ENCODE peak calls at places on chromosomes 16 and 17, in four cellular contexts. One of them, this sample, is unnamed.
A peak's percentile ranks its signal among the peaks of the same experiment; 100 is the strongest.

GRCh38 chr17:74271281-74271680 is 2.8 kb upstream of the DNAI2 start:
- DNase-seq in lower leg skin: no peak
- DNase-seq in IMR-90: no peak
- DNase-seq in choroid plexus epithelial cell: no peak
- DNase-seq in this sample: no peak

GRCh38 chr17:77958716-77959215 is 263 bp downstream of the TNRC6C start:
- DNase-seq in lower leg skin: no peak
- DNase-seq in IMR-90: no peak
- DNase-seq in choroid plexus epithelial cell: no peak
- DNase-seq in this sample: no peak

GRCh38 chr17:54969658-54970572 is 1.4 kb downstream of the STXBP4 start:
- DNase-seq in lower leg skin: no peak
- DNase-seq in IMR-90: no peak
- DNase-seq in choroid plexus epithelial cell: no peak
- DNase-seq in this sample: no peak

GRCh38 chr16:47142469-47143328 is 1.0 kb downstream of the NETO2 start:
- DNase-seq in lower leg skin: no peak
- DNase-seq in IMR-90: peak; percentile 44
- DNase-seq in choroid plexus epithelial cell: peak; percentile 62
- DNase-seq in this sample: peak; percentile 63

GRCh38 chr16:55643161-55643970 is 12.4 kb upstream of the SLC6A2 start:
- DNase-seq in lower leg skin: peak; percentile 79
- DNase-seq in IMR-90: peak; percentile 12
- DNase-seq in choroid plexus epithelial cell: peak; percentile 17
- DNase-seq in this sample: no peak

GRCh38 chr16:85520853-85521736 is 92.0 kb upstream of the GSE1 start:
- DNase-seq in lower leg skin: no peak
- DNase-seq in IMR-90: no peak
- DNase-seq in choroid plexus epithelial cell: no peak
- DNase-seq in this sample: no peak

GRCh38 chr17:29379084-29379811 is 10.9 kb upstream of the TAOK1 start:
- DNase-seq in lower leg skin: no peak
- DNase-seq in IMR-90: no peak
- DNase-seq in choroid plexus epithelial cell: peak; percentile 31
- DNase-seq in this sample: no peak

GRCh38 chr16:78323315-78323714 is 223.9 kb downstream of the WWOX start:
- DNase-seq in lower leg skin: no peak
- DNase-seq in IMR-90: no peak
- DNase-seq in choroid plexus epithelial cell: no peak
- DNase-seq in this sample: no peak

GRCh38 chr17:63476857-63477470 is at the start of gene ACE:
- DNase-seq in lower leg skin: no peak
- DNase-seq in IMR-90: peak; percentile 15
- DNase-seq in choroid plexus epithelial cell: peak; percentile 33
- DNase-seq in this sample: no peak

GRCh38 chr16:12801511-12802042 is 2.1 kb downstream of the CPPED1 start:
- DNase-seq in lower leg skin: no peak
- DNase-seq in IMR-90: peak; percentile 56
- DNase-seq in choroid plexus epithelial cell: peak; percentile 90
- DNase-seq in this sample: peak; percentile 88

GRCh38 chr17:28599311-28600184 is 723 bp upstream of the SPAG5 start:
- DNase-seq in lower leg skin: peak; percentile 88
- DNase-seq in IMR-90: peak; percentile 94
- DNase-seq in choroid plexus epithelial cell: peak; percentile 85
- DNase-seq in this sample: peak; percentile 85

GRCh38 chr16:66511615-66512500 is 38.1 kb downstream of the TK2 start:
- DNase-seq in lower leg skin: peak; percentile 88
- DNase-seq in IMR-90: peak; percentile 72
- DNase-seq in choroid plexus epithelial cell: peak; percentile 72
- DNase-seq in this sample: peak; percentile 79

GRCh38 chr17:2299756-2300155 is 3.8 kb downstream of the SMG6 start:
- DNase-seq in lower leg skin: no peak
- DNase-seq in IMR-90: no peak
- DNase-seq in choroid plexus epithelial cell: no peak
- DNase-seq in this sample: no peak

GRCh38 chr16:15610369-15610871 is 32.5 kb downstream of the MARF1 start:
- DNase-seq in lower leg skin: no peak
- DNase-seq in IMR-90: peak; percentile 37
- DNase-seq in choroid plexus epithelial cell: peak; percentile 64
- DNase-seq in this sample: peak; percentile 25

GRCh38 chr17:6569391-6570302 is 13.3 kb upstream of the PITPNM3 start:
- DNase-seq in lower leg skin: no peak
- DNase-seq in IMR-90: no peak
- DNase-seq in choroid plexus epithelial cell: peak; percentile 26
- DNase-seq in this sample: no peak

GRCh38 chr17:38898291-38898679 is 27.1 kb upstream of the LASP1NB start:
- DNase-seq in lower leg skin: no peak
- DNase-seq in IMR-90: no peak
- DNase-seq in choroid plexus epithelial cell: no peak
- DNase-seq in this sample: no peak

GRCh38 chr17:15106540-15106939 is 158.6 kb downstream of the PMP22 start:
- DNase-seq in lower leg skin: no peak
- DNase-seq in IMR-90: peak; percentile 45
- DNase-seq in choroid plexus epithelial cell: peak; percentile 36
- DNase-seq in this sample: no peak

GRCh38 chr16:11499295-11500089 is 87.2 kb downstream of the LITAF start:
- DNase-seq in lower leg skin: no peak
- DNase-seq in IMR-90: no peak
- DNase-seq in choroid plexus epithelial cell: no peak
- DNase-seq in this sample: no peak

GRCh38 chr17:4573682-4574081 is 10.6 kb upstream of the SMTNL2 start:
- DNase-seq in lower leg skin: no peak
- DNase-seq in IMR-90: no peak
- DNase-seq in choroid plexus epithelial cell: no peak
- DNase-seq in this sample: no peak

GRCh38 chr16:57623251-57624043 is 5.0 kb upstream of the ADGRG1 start:
- DNase-seq in lower leg skin: no peak
- DNase-seq in IMR-90: peak; percentile 52
- DNase-seq in choroid plexus epithelial cell: peak; percentile 57
- DNase-seq in this sample: peak; percentile 52

GRCh38 chr17:29151567-29151966 is 28.6 kb downstream of the MYO18A start:
- DNase-seq in lower leg skin: no peak
- DNase-seq in IMR-90: peak; percentile 73
- DNase-seq in choroid plexus epithelial cell: peak; percentile 60
- DNase-seq in this sample: peak; percentile 55

GRCh38 chr16:8798535-8799157 is 1.0 kb downstream of the PMM2 start:
- DNase-seq in lower leg skin: no peak
- DNase-seq in IMR-90: no peak
- DNase-seq in choroid plexus epithelial cell: peak; percentile 14
- DNase-seq in this sample: no peak

GRCh38 chr17:48143629-48144028 is 36.1 kb downstream of the SNX11 start:
- DNase-seq in lower leg skin: peak; percentile 68
- DNase-seq in IMR-90: no peak
- DNase-seq in choroid plexus epithelial cell: no peak
- DNase-seq in this sample: no peak

GRCh38 chr17:7293131-7293557 is 1.3 kb downstream of the YBX2 start:
- DNase-seq in lower leg skin: no peak
- DNase-seq in IMR-90: no peak
- DNase-seq in choroid plexus epithelial cell: no peak
- DNase-seq in this sample: no peak

GRCh38 chr17:21303441-21304065 is 19.0 kb downstream of the MAP2K3 start:
- DNase-seq in lower leg skin: no peak
- DNase-seq in IMR-90: no peak
- DNase-seq in choroid plexus epithelial cell: no peak
- DNase-seq in this sample: no peak

GRCh38 chr17:34241062-34241461 is 14.0 kb upstream of the CCL2 start:
- DNase-seq in lower leg skin: no peak
- DNase-seq in IMR-90: peak; percentile 44
- DNase-seq in choroid plexus epithelial cell: peak; percentile 38
- DNase-seq in this sample: no peak

GRCh38 chr16:4263504-4264436 is 9.1 kb downstream of the TFAP4 start:
- DNase-seq in lower leg skin: peak; percentile 94
- DNase-seq in IMR-90: peak; percentile 86
- DNase-seq in choroid plexus epithelial cell: peak; percentile 89
- DNase-seq in this sample: peak; percentile 78

GRCh38 chr17:26792486-26792885 is 501.4 kb upstream of the WSB1 start:
- DNase-seq in lower leg skin: no peak
- DNase-seq in IMR-90: peak; percentile 55
- DNase-seq in choroid plexus epithelial cell: peak; percentile 5
- DNase-seq in this sample: peak; percentile 66

GRCh38 chr17:48500435-48501426 is 30.1 kb downstream of the HOXB1 start:
- DNase-seq in lower leg skin: no peak
- DNase-seq in IMR-90: peak; percentile 64
- DNase-seq in choroid plexus epithelial cell: no peak
- DNase-seq in this sample: peak; percentile 56

GRCh38 chr16:68319185-68319908 is 8.5 kb downstream of the PRMT7 start:
- DNase-seq in lower leg skin: no peak
- DNase-seq in IMR-90: peak; percentile 7
- DNase-seq in choroid plexus epithelial cell: no peak
- DNase-seq in this sample: no peak

GRCh38 chr17:65349916-65350315 is 211.5 kb downstream of the AXIN2 start:
- DNase-seq in lower leg skin: no peak
- DNase-seq in IMR-90: no peak
- DNase-seq in choroid plexus epithelial cell: no peak
- DNase-seq in this sample: no peak

GRCh38 chr17:81453712-81454111 is 58.5 kb downstream of the BAHCC1 start:
- DNase-seq in lower leg skin: no peak
- DNase-seq in IMR-90: no peak
- DNase-seq in choroid plexus epithelial cell: no peak
- DNase-seq in this sample: no peak

GRCh38 chr17:82845163-82845807 is 5.5 kb upstream of the ZNF750 start:
- DNase-seq in lower leg skin: no peak
- DNase-seq in IMR-90: no peak
- DNase-seq in choroid plexus epithelial cell: peak; percentile 74
- DNase-seq in this sample: peak; percentile 11

DNA sequence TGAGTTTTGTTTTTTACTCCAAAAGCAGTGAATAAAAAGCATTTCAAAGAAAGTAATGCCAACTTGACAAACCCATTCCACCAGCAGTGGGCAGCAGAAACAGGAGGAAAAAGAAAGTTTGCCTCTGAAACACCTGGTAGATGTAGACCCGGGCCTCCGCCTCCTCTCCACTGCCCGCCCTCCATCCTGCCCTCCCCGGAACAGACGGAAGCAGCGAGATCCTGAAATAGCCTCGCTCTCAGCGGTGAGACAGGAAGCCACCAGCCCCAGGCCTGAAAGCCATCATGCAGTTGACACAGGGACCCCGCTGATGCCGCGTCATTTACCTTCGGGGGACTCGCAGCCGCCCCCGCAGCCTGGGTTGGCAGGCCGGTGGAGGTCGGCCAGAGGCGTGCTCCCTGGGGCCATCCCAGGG is 67.8 kb downstream of the C16orf78 start:
- DNase-seq in lower leg skin: peak; percentile 87
- DNase-seq in IMR-90: no peak
- DNase-seq in choroid plexus epithelial cell: peak; percentile 5
- DNase-seq in this sample: no peak
- TF ChIP-seq CTCF in lower leg skin: no peak
- TF ChIP-seq CTCF in IMR-90: no peak
- TF ChIP-seq CTCF in choroid plexus epithelial cell: peak; percentile 22
- TF ChIP-seq CTCF in this sample: peak; percentile 7

DNA sequence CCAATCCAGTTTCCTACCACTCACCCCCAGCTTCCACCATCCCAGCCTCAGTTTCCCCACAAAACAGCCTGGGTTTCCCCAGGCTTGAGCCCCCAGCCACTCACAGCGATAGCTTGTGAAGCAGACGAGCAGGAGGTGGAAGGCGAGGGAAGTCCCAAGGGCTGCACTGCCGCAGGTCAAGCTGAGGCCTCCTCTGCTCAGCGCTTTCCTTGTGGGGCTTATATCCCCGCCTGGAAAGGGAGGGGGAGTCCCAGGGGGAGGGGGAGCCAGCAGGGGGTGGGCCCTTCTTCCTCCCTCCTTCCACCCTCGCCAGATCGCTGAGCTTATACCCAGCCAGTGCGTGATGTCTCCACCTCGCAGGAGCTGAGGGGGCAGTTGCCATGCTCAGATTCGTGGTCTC is at the start of gene PYY:
- DNase-seq in lower leg skin: no peak
- DNase-seq in IMR-90: no peak
- DNase-seq in choroid plexus epithelial cell: no peak
- DNase-seq in this sample: no peak
- H3K4me3 ChIP-seq in lower leg skin: no peak within 1 kb of the TSS
- H3K4me3 ChIP-seq in IMR-90: no peak within 1 kb of the TSS
- H3K4me3 ChIP-seq in choroid plexus epithelial cell: no peak within 1 kb of the TSS
- H3K4me3 ChIP-seq in this sample: no peak within 1 kb of the TSS

GRCh38 chr16:89219365-89219764 is 1.9 kb downstream of the ZNF778 start:
- DNase-seq in lower leg skin: no peak
- DNase-seq in IMR-90: no peak
- DNase-seq in choroid plexus epithelial cell: no peak
- DNase-seq in this sample: no peak

GRCh38 chr16:89217138-89217387 is 440 bp upstream of the ZNF778 start:
- DNase-seq in lower leg skin: no peak
- DNase-seq in IMR-90: no peak
- DNase-seq in choroid plexus epithelial cell: no peak
- DNase-seq in this sample: no peak

GRCh38 chr16:89221604-89222003 is 4.1 kb downstream of the ZNF778 start:
- DNase-seq in lower leg skin: no peak
- DNase-seq in IMR-90: no peak
- DNase-seq in choroid plexus epithelial cell: no peak
- DNase-seq in this sample: no peak

GRCh38 chr16:89217388-89218191 is at the start of gene ZNF778:
- DNase-seq in lower leg skin: peak; percentile 96
- DNase-seq in IMR-90: peak; percentile 77
- DNase-seq in choroid plexus epithelial cell: peak; percentile 86
- DNase-seq in this sample: peak; percentile 83

GRCh38 chr16:89216315-89217137 is 977 bp upstream of the ZNF778 start:
- DNase-seq in lower leg skin: peak; percentile 95
- DNase-seq in IMR-90: peak; percentile 77
- DNase-seq in choroid plexus epithelial cell: peak; percentile 85
- DNase-seq in this sample: peak; percentile 73
- TF ChIP-seq CTCF in lower leg skin: no peak
- TF ChIP-seq CTCF in IMR-90: peak; percentile 78
- TF ChIP-seq CTCF in choroid plexus epithelial cell: peak; percentile 79
- TF ChIP-seq CTCF in this sample: peak; percentile 63

DNA sequence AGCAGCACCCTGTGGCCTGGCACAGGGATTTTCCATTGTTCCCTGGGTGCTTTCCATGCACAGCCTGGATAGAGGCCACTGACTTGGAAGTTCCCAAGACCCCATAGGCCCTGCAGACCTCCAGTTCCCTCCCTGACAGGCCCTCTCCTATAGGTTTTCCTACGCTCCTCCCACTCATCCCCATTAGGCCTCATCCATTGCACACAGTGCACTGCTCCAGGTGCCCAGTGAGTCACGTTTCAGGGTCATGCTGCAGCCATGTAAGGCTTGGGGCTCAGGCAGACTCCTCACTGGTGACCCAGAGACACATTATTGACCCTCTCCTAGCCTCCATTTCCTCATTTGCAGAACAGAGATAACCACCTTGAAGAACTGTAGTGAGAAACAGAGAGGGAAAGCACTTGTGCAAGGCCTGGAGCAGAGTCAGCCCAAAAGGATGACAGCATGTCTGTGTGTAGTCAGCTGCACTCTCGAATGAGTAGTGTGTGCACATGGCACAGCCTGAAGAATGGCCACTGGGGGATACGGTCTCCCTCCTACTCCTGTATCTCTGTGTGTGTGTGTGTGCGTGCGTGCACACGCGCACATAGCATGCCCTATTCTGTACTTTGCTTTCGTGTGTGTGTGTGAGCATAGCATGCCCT is 26.8 kb downstream of the DRC3 start:
- DNase-seq in lower leg skin: no peak
- DNase-seq in IMR-90: peak; percentile 50
- DNase-seq in choroid plexus epithelial cell: peak; percentile 23
- DNase-seq in this sample: no peak
- H3K4me3 ChIP-seq in lower leg skin: no peak overlapping the region
- H3K4me3 ChIP-seq in IMR-90: no peak overlapping the region
- H3K4me3 ChIP-seq in choroid plexus epithelial cell: no peak overlapping the region
- H3K4me3 ChIP-seq in this sample: no peak overlapping the region

GRCh38 chr17:57234252-57235092 is 21.9 kb upstream of the MSI2 start:
- DNase-seq in lower leg skin: no peak
- DNase-seq in IMR-90: no peak
- DNase-seq in choroid plexus epithelial cell: no peak
- DNase-seq in this sample: no peak
- TF ChIP-seq CTCF in lower leg skin: no peak
- TF ChIP-seq CTCF in IMR-90: no peak
- TF ChIP-seq CTCF in choroid plexus epithelial cell: no peak
- TF ChIP-seq CTCF in this sample: no peak

GRCh38 chr16:30096105-30096861 is at the start of gene YPEL3:
- DNase-seq in lower leg skin: peak; percentile 97
- DNase-seq in IMR-90: peak; percentile 86
- DNase-seq in choroid plexus epithelial cell: peak; percentile 92
- DNase-seq in this sample: peak; percentile 93
- H3K4me3 ChIP-seq in lower leg skin: peak within 1 kb of the TSS; percentile 92
- H3K4me3 ChIP-seq in IMR-90: peak within 1 kb of the TSS; percentile 54
- H3K4me3 ChIP-seq in choroid plexus epithelial cell: peak within 1 kb of the TSS; percentile 75
- H3K4me3 ChIP-seq in this sample: peak within 1 kb of the TSS; percentile 59